ENCODE peak calls at places on chromosomes 5 and 9, in eight cellular contexts. One of them, this sample, is unnamed.

GRCh38 chr5:31186672-31187267 is 6.7 kb upstream of the CDH6 start:
- DNase-seq in nephron progenitor cell: no peak
- DNase-seq in amygdala: peak
- DNase-seq in ELR: peak
- DNase-seq in progenitor cell of endocrine pancreas: no peak
- DNase-seq in heart left ventricle: no peak
- DNase-seq in CD4-positive, alpha-beta memory T cell: no peak
- DNase-seq in Right ventricle myocardium inferior: no peak
- DNase-seq in this sample: no peak

GRCh38 chr9:34927061-34927460 is 31.0 kb upstream of the PHF24 start:
- DNase-seq in ELR: no peak
- DNase-seq in CD4-positive, alpha-beta memory T cell: no peak
- DNase-seq in Right ventricle myocardium inferior: no peak
- DNase-seq in nephron progenitor cell: no peak
- DNase-seq in amygdala: no peak
- DNase-seq in progenitor cell of endocrine pancreas: no peak
- DNase-seq in heart left ventricle: no peak
- DNase-seq in this sample: no peak

GRCh38 chr9:89436963-89437625 is 60.8 kb downstream of the SEMA4D start:
- DNase-seq in ELR: no peak
- DNase-seq in heart left ventricle: no peak
- DNase-seq in progenitor cell of endocrine pancreas: no peak
- DNase-seq in CD4-positive, alpha-beta memory T cell: peak
- DNase-seq in amygdala: no peak
- DNase-seq in Right ventricle myocardium inferior: no peak
- DNase-seq in nephron progenitor cell: no peak
- DNase-seq in this sample: peak

GRCh38 chr9:3828495-3828894 is 302.7 kb upstream of the RFX3 start:
- DNase-seq in Right ventricle myocardium inferior: no peak
- DNase-seq in nephron progenitor cell: no peak
- DNase-seq in ELR: peak
- DNase-seq in progenitor cell of endocrine pancreas: no peak
- DNase-seq in heart left ventricle: no peak
- DNase-seq in CD4-positive, alpha-beta memory T cell: no peak
- DNase-seq in amygdala: no peak
- DNase-seq in this sample: no peak

GRCh38 chr5:61813361-61813760 is 481.3 kb downstream of the ZSWIM6 start:
- DNase-seq in heart left ventricle: no peak
- DNase-seq in CD4-positive, alpha-beta memory T cell: no peak
- DNase-seq in nephron progenitor cell: no peak
- DNase-seq in amygdala: no peak
- DNase-seq in Right ventricle myocardium inferior: no peak
- DNase-seq in ELR: no peak
- DNase-seq in progenitor cell of endocrine pancreas: no peak
- DNase-seq in this sample: no peak

GRCh38 chr5:131413605-131414559 is 150.0 kb downstream of the CDC42SE2 start:
- DNase-seq in Right ventricle myocardium inferior: no peak
- DNase-seq in heart left ventricle: no peak
- DNase-seq in ELR: no peak
- DNase-seq in nephron progenitor cell: no peak
- DNase-seq in progenitor cell of endocrine pancreas: no peak
- DNase-seq in CD4-positive, alpha-beta memory T cell: peak
- DNase-seq in amygdala: no peak
- DNase-seq in this sample: no peak

GRCh38 chr9:22649384-22649783 is 202.8 kb downstream of the DMRTA1 start:
- DNase-seq in Right ventricle myocardium inferior: no peak
- DNase-seq in ELR: no peak
- DNase-seq in progenitor cell of endocrine pancreas: no peak
- DNase-seq in heart left ventricle: no peak
- DNase-seq in amygdala: no peak
- DNase-seq in CD4-positive, alpha-beta memory T cell: no peak
- DNase-seq in nephron progenitor cell: no peak
- DNase-seq in this sample: no peak

GRCh38 chr5:133428072-133428660 is 184.2 kb downstream of the FSTL4 start:
- DNase-seq in amygdala: no peak
- DNase-seq in progenitor cell of endocrine pancreas: no peak
- DNase-seq in ELR: no peak
- DNase-seq in Right ventricle myocardium inferior: no peak
- DNase-seq in nephron progenitor cell: no peak
- DNase-seq in CD4-positive, alpha-beta memory T cell: no peak
- DNase-seq in heart left ventricle: no peak
- DNase-seq in this sample: no peak

GRCh38 chr9:36187414-36187813 is 3.3 kb upstream of the CLTA start:
- DNase-seq in ELR: peak
- DNase-seq in Right ventricle myocardium inferior: no peak
- DNase-seq in heart left ventricle: no peak
- DNase-seq in CD4-positive, alpha-beta memory T cell: no peak
- DNase-seq in progenitor cell of endocrine pancreas: no peak
- DNase-seq in amygdala: no peak
- DNase-seq in nephron progenitor cell: no peak
- DNase-seq in this sample: no peak

GRCh38 chr9:113626735-113627495 is 163.4 kb downstream of the RGS3 start:
- DNase-seq in progenitor cell of endocrine pancreas: no peak
- DNase-seq in nephron progenitor cell: no peak
- DNase-seq in ELR: no peak
- DNase-seq in Right ventricle myocardium inferior: no peak
- DNase-seq in heart left ventricle: peak
- DNase-seq in amygdala: no peak
- DNase-seq in CD4-positive, alpha-beta memory T cell: no peak
- DNase-seq in this sample: no peak

GRCh38 chr5:39420482-39421145 is 4.2 kb downstream of the DAB2 start:
- DNase-seq in nephron progenitor cell: no peak
- DNase-seq in amygdala: no peak
- DNase-seq in ELR: peak
- DNase-seq in progenitor cell of endocrine pancreas: no peak
- DNase-seq in Right ventricle myocardium inferior: peak
- DNase-seq in CD4-positive, alpha-beta memory T cell: no peak
- DNase-seq in heart left ventricle: peak
- DNase-seq in this sample: peak

GRCh38 chr5:57317341-57317740 is 143.5 kb downstream of the GPBP1 start:
- DNase-seq in Right ventricle myocardium inferior: no peak
- DNase-seq in heart left ventricle: no peak
- DNase-seq in ELR: no peak
- DNase-seq in nephron progenitor cell: no peak
- DNase-seq in progenitor cell of endocrine pancreas: no peak
- DNase-seq in amygdala: no peak
- DNase-seq in CD4-positive, alpha-beta memory T cell: no peak
- DNase-seq in this sample: no peak

GRCh38 chr5:56190500-56190899 is 42.6 kb downstream of the ANKRD55 start:
- DNase-seq in amygdala: no peak
- DNase-seq in Right ventricle myocardium inferior: no peak
- DNase-seq in CD4-positive, alpha-beta memory T cell: peak
- DNase-seq in ELR: peak
- DNase-seq in progenitor cell of endocrine pancreas: no peak
- DNase-seq in heart left ventricle: peak
- DNase-seq in nephron progenitor cell: no peak
- DNase-seq in this sample: no peak

GRCh38 chr9:13750639-13751038 is 471.1 kb upstream of the MPDZ start:
- DNase-seq in heart left ventricle: no peak
- DNase-seq in Right ventricle myocardium inferior: no peak
- DNase-seq in amygdala: no peak
- DNase-seq in nephron progenitor cell: no peak
- DNase-seq in progenitor cell of endocrine pancreas: no peak
- DNase-seq in CD4-positive, alpha-beta memory T cell: no peak
- DNase-seq in ELR: no peak
- DNase-seq in this sample: no peak

GRCh38 chr9:120925535-120926396 is 830 bp downstream of the TRAF1 start:
- DNase-seq in heart left ventricle: peak
- DNase-seq in CD4-positive, alpha-beta memory T cell: peak
- DNase-seq in nephron progenitor cell: no peak
- DNase-seq in ELR: peak
- DNase-seq in progenitor cell of endocrine pancreas: no peak
- DNase-seq in amygdala: no peak
- DNase-seq in Right ventricle myocardium inferior: no peak
- DNase-seq in this sample: no peak